ENCODE peak calls at places on chromosomes 2 and 18, in five cellular contexts. J is HTR-8/SVneo, U is memory B cell, Q is H9, Y is epithelial cell of esophagus. A is an unnamed sample.

GRCh38 chr2:170140561-170140960 is 37.4 kb upstream of the MYO3B start:
- DNase-seq in Q (no peak), U (no peak), Y (no peak), J (no peak), A (no peak)

GRCh38 chr2:107174126-107174525 is 288.2 kb upstream of the ST6GAL2 start:
- DNase-seq in Y (no peak), U (no peak), J (no peak), Q (no peak), A (no peak)

GRCh38 chr2:58906151-58906645 is 665.1 kb upstream of the FANCL start:
- DNase-seq in Y (no peak), J (no peak), Q (no peak), U (no peak), A (no peak)

GRCh38 chr2:240433973-240434727 is 1.3 kb upstream of the GPC1 start:
- DNase-seq in J (peak; percentile 90), U (no peak), Q (peak; percentile 24), Y (peak; percentile 99), A (no peak)

GRCh38 chr2:184611221-184612085 is 13.1 kb downstream of the ZNF804A start:
- DNase-seq in U (no peak), J (no peak), Q (no peak), Y (peak; percentile 43), A (no peak)

GRCh38 chr2:168278424-168278888 is 31.1 kb upstream of the STK39 start:
- DNase-seq in U (no peak), J (no peak), Q (no peak), Y (peak; percentile 31), A (peak; percentile 71)

GRCh38 chr2:56287974-56288373 is 104.2 kb downstream of the CCDC85A start:
- DNase-seq in Y (peak; percentile 6), U (no peak), Q (no peak), J (peak; percentile 36), A (no peak)

GRCh38 chr2:142865924-142866323 is 11.5 kb upstream of the KYNU start:
- DNase-seq in J (no peak), Q (no peak), Y (no peak), U (peak; percentile 52), A (no peak)

GRCh38 chr18:1906421-1906820 is 664.9 kb downstream of the METTL4 start:
- DNase-seq in U (no peak), J (no peak), Y (peak; percentile 65), Q (no peak), A (no peak)

GRCh38 chr2:19351914-19352697 is 6.3 kb downstream of the OSR1 start:
- DNase-seq in Q (no peak), Y (no peak), U (no peak), J (no peak), A (no peak)

GRCh38 chr2:236935656-236936445 is 149.8 kb upstream of the COPS8 start:
- DNase-seq in Y (no peak), J (no peak), Q (no peak), U (no peak), A (no peak)

GRCh38 chr2:43333656-43334144 is 107.3 kb upstream of the ZFP36L2 start:
- DNase-seq in U (no peak), Q (no peak), Y (peak; percentile 75), J (no peak), A (no peak)

GRCh38 chr2:100264651-100265050 is 57.6 kb downstream of the LONRF2 start:
- DNase-seq in Q (no peak), U (no peak), Y (no peak), J (no peak), A (no peak)

GRCh38 chr18:68150976-68151375 is 563.9 kb downstream of the TMX3 start:
- DNase-seq in U (no peak), Q (no peak), Y (peak; percentile 52), J (no peak), A (no peak)

GRCh38 chr2:238427435-238428162 is 872 bp downstream of the ASB1 start:
- DNase-seq in Y (peak; percentile 20), J (no peak), Q (no peak), U (no peak), A (no peak)